ENCODE peak calls at places on chromosomes 13 and 19, in five cellular contexts. C, T, W, N and E are unnamed samples.

GRCh38 chr19:7751157-7751783 is 3.9 kb upstream of the CD209 start:
- DNase-seq in C (no peak), T (no peak), W (peak; percentile 65), N (no peak), E (no peak)

GRCh38 chr19:16896913-16897571 is 8.2 kb downstream of the F2RL3 start:
- DNase-seq in C (peak; percentile 97), T (peak; percentile 92), W (peak; percentile 93), N (peak; percentile 62), E (peak; percentile 48)

GRCh38 chr13:94829201-94829600 is 116.9 kb upstream of the SOX21 start:
- DNase-seq in C (no peak), T (no peak), W (no peak), N (no peak), E (no peak)

GRCh38 chr13:36806102-36806501 is 12.9 kb upstream of the RFXAP start:
- DNase-seq in C (no peak), T (no peak), W (no peak), N (no peak), E (no peak)

GRCh38 chr13:113820813-113821651 is 42.8 kb downstream of the GAS6 start:
- DNase-seq in C (no peak), T (peak; percentile 46), W (peak; percentile 97), N (no peak), E (peak; percentile 40)

GRCh38 chr19:11420429-11420893 is 1.3 kb upstream of the RGL3 start:
- DNase-seq in C (peak; percentile 44), T (no peak), W (peak; percentile 57), N (no peak), E (no peak)

GRCh38 chr19:29265436-29265835 is 52.5 kb upstream of the UQCRFS1 start:
- DNase-seq in C (no peak), T (no peak), W (no peak), N (no peak), E (no peak)

GRCh38 chr19:14072535-14073231 is at the start of gene MISP3:
- DNase-seq in C (peak; percentile 46), T (peak; percentile 72), W (peak; percentile 41), N (peak; percentile 55), E (no peak)

GRCh38 chr19:32318884-32319520 is 26.4 kb upstream of the ZNF507 start:
- DNase-seq in C (peak; percentile 83), T (no peak), W (peak; percentile 12), N (peak; percentile 57), E (no peak)

GRCh38 chr13:94967183-94968039 is 255.1 kb upstream of the SOX21 start:
- DNase-seq in C (peak; percentile 74), T (no peak), W (no peak), N (no peak), E (no peak)

GRCh38 chr13:59643239-59643865 is 520.4 kb downstream of the DIAPH3 start:
- DNase-seq in C (no peak), T (no peak), W (no peak), N (no peak), E (no peak)

GRCh38 chr13:28329395-28330158 is 165.4 kb downstream of the FLT1 start:
- DNase-seq in C (no peak), T (peak; percentile 48), W (peak; percentile 97), N (no peak), E (no peak)

GRCh38 chr19:41860419-41861097 is 503 bp downstream of the RPS19 start:
- DNase-seq in C (no peak), T (peak; percentile 44), W (peak; percentile 34), N (no peak), E (no peak)

GRCh38 chr19:46404039-46404883 is 9.1 kb downstream of the CCDC8 start:
- DNase-seq in C (peak; percentile 70), T (peak; percentile 51), W (no peak), N (peak; percentile 81), E (no peak)

GRCh38 chr13:50678464-50679162 is 164.9 kb downstream of the DLEU7 start:
- DNase-seq in C (no peak), T (no peak), W (peak; percentile 96), N (no peak), E (no peak)

GRCh38 chr13:111846396-111847174 is 220.4 kb upstream of the SOX1 start:
- DNase-seq in C (peak; percentile 61), T (no peak), W (no peak), N (no peak), E (no peak)

GRCh38 chr13:49305824-49306425 is 58.2 kb downstream of the CDADC1 start:
- DNase-seq in C (no peak), T (no peak), W (no peak), N (no peak), E (no peak)

GRCh38 chr13:45224181-45224580 is 23.3 kb upstream of the KCTD4 start:
- DNase-seq in C (no peak), T (no peak), W (no peak), N (no peak), E (no peak)

GRCh38 chr19:13050274-13050673 is 52.4 kb downstream of the LYL1 start:
- DNase-seq in C (no peak), T (no peak), W (no peak), N (no peak), E (no peak)

GRCh38 chr13:114260818-114261217 is 20.6 kb upstream of the UPF3A start:
- DNase-seq in C (no peak), T (no peak), W (no peak), N (no peak), E (no peak)

GRCh38 chr19:3964256-3965194 is 6.4 kb downstream of the DAPK3 start:
- DNase-seq in C (no peak), T (no peak), W (no peak), N (no peak), E (no peak)

GRCh38 chr19:3968556-3969434 is 2.1 kb downstream of the DAPK3 start:
- DNase-seq in C (peak; percentile 97), T (peak; percentile 87), W (peak; percentile 100), N (peak; percentile 95), E (peak; percentile 88)

GRCh38 chr19:3963458-3964255 is 7.2 kb downstream of the DAPK3 start:
- DNase-seq in C (no peak), T (no peak), W (no peak), N (no peak), E (no peak)

GRCh38 chr19:3969435-3970312 is 1.2 kb downstream of the DAPK3 start:
- DNase-seq in C (peak; percentile 62), T (no peak), W (peak; percentile 92), N (peak; percentile 70), E (no peak)

GRCh38 chr19:3966051-3967017 is 4.6 kb downstream of the DAPK3 start:
- DNase-seq in C (no peak), T (no peak), W (no peak), N (no peak), E (no peak)
- H3K4me3 ChIP-seq in C (no peak overlapping the region), T (no peak overlapping the region), W (no peak overlapping the region), N (no peak overlapping the region), E (no peak overlapping the region)

GRCh38 chr13:31967155-31967554 is 64.4 kb upstream of the FRY start:
- DNase-seq in C (peak; percentile 12), T (no peak), W (no peak), N (no peak), E (no peak)
- TF ChIP-seq CTCF in C (no peak), T (no peak), W (peak; percentile 19), N (peak; percentile 30), E (no peak)

DNA sequence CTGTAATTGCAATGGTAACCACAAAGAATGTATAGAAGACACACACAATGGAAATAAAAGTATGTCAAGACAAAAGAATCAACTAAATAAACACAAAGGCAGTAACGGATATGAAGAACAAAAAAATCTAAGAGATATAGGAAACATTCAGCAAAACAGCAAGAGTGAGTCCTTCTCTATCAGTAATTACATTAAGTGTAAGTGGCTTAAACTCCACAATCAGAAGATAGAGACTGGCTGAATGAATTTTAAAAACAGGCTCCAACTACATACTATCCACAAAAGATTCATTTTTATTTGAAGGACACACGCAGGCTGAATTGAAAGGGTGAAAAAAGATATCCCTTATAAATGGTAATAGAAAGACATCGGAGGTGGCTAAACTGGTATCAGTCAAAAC is 19.5 kb downstream of the ZNF616 start:
- DNase-seq in C (no peak), T (no peak), W (no peak), N (no peak), E (no peak)
- H3K4me3 ChIP-seq in C (no peak overlapping the region), T (no peak overlapping the region), W (no peak overlapping the region), N (no peak overlapping the region), E (no peak overlapping the region)

GRCh38 chr19:5595129-5595528 is 27.4 kb upstream of the TINCR start:
- DNase-seq in C (no peak), T (no peak), W (no peak), N (no peak), E (no peak)

GRCh38 chr19:5593963-5594255 is 26.2 kb upstream of the TINCR start:
- DNase-seq in C (no peak), T (no peak), W (no peak), N (no peak), E (no peak)

GRCh38 chr19:5592531-5592930 is 24.8 kb upstream of the TINCR start:
- DNase-seq in C (no peak), T (no peak), W (no peak), N (no peak), E (no peak)

GRCh38 chr19:5594521-5594950 is 26.8 kb upstream of the TINCR start:
- DNase-seq in C (no peak), T (no peak), W (no peak), N (no peak), E (no peak)

GRCh38 chr19:5593245-5593962 is 25.7 kb upstream of the TINCR start:
- DNase-seq in C (no peak), T (no peak), W (no peak), N (no peak), E (no peak)
- TF ChIP-seq CTCF in C (no peak), T (no peak), W (no peak), N (no peak), E (no peak)